ENCODE peak calls at places on chromosomes 2 and 18, in ten cellular contexts. Z is ovary, X is HCT116, B is IMR-90, N is stomach, V is heart left ventricle, L is sigmoid colon, J is K562, Y is HepG2, H is right lobe of liver. S is an unnamed sample.

GRCh38 chr18:73007195-73007934 is 139.6 kb upstream of the NETO1 start:
- DNase-seq in H (no peak), N (no peak), X (no peak), L (no peak), Z (no peak), J (no peak), V (no peak), Y (no peak), B (no peak), S (no peak)

GRCh38 chr18:79742076-79742475 is 55.7 kb upstream of the KCNG2 start:
- DNase-seq in X (no peak), B (no peak), Y (no peak), L (peak; percentile 15), H (no peak), V (no peak), J (no peak), Z (no peak), N (no peak), S (no peak)

GRCh38 chr18:37717098-37717497 is 151.5 kb upstream of the CELF4 start:
- DNase-seq in X (no peak), J (no peak), H (no peak), L (no peak), N (no peak), Z (no peak), B (no peak), Y (no peak), V (no peak), S (no peak)

GRCh38 chr18:29753379-29753778 is 1289.2 kb downstream of the DSC3 start:
- DNase-seq in B (peak; percentile 50), N (no peak), J (no peak), X (no peak), H (no peak), V (no peak), Z (no peak), Y (no peak), L (no peak), S (no peak)

GRCh38 chr2:171086352-171087290 is 74.1 kb downstream of the TLK1 start:
- DNase-seq in L (no peak), Y (peak; percentile 65), V (peak; percentile 18), B (peak; percentile 68), N (peak; percentile 34), X (peak; percentile 19), H (no peak), J (peak; percentile 54), Z (no peak), S (peak; percentile 45)

GRCh38 chr2:29977284-29977683 is 55.9 kb upstream of the ALK start:
- DNase-seq in V (no peak), Z (no peak), B (no peak), H (no peak), Y (no peak), L (no peak), J (no peak), X (no peak), N (no peak), S (no peak)

GRCh38 chr2:113103958-113104627 is 23.3 kb upstream of the IL1RN start:
- DNase-seq in L (no peak), V (no peak), B (no peak), H (no peak), N (no peak), J (no peak), Z (no peak), Y (no peak), X (no peak), S (no peak)

GRCh38 chr2:70946832-70947442 is 11.2 kb downstream of the ATP6V1B1 start:
- DNase-seq in B (peak; percentile 60), V (peak; percentile 29), J (peak; percentile 30), N (peak; percentile 56), X (peak; percentile 47), H (no peak), Z (peak; percentile 39), L (peak; percentile 66), Y (peak; percentile 67), S (peak; percentile 69)

GRCh38 chr2:98702127-98702802 is 28.7 kb downstream of the MGAT4A start:
- DNase-seq in N (peak; percentile 57), X (no peak), L (peak; percentile 64), Z (no peak), V (peak; percentile 50), B (no peak), J (no peak), Y (peak; percentile 91), H (peak; percentile 44), S (peak; percentile 89)

GRCh38 chr2:98701230-98701629 is 29.7 kb downstream of the MGAT4A start:
- DNase-seq in V (no peak), Z (no peak), L (no peak), J (no peak), Y (no peak), B (no peak), X (no peak), N (no peak), H (no peak), S (no peak)

GRCh38 chr2:98703738-98704137 is 27.2 kb downstream of the MGAT4A start:
- DNase-seq in Y (no peak), J (no peak), X (no peak), L (no peak), Z (no peak), B (no peak), H (no peak), V (no peak), N (no peak), S (no peak)

GRCh38 chr2:98704499-98705332 is 26.2 kb downstream of the MGAT4A start:
- DNase-seq in H (no peak), Z (no peak), B (no peak), J (no peak), V (no peak), Y (peak; percentile 79), X (no peak), N (peak; percentile 50), L (no peak), S (peak; percentile 82)

GRCh38 chr2:98702896-98703620 is 27.9 kb downstream of the MGAT4A start:
- DNase-seq in X (no peak), J (no peak), Z (no peak), V (no peak), H (no peak), N (no peak), B (no peak), L (no peak), Y (no peak), S (no peak)
- H3K4me3 ChIP-seq in X (no peak overlapping the region), J (no peak overlapping the region), Z (no peak overlapping the region), V (peak overlapping the region; percentile 1), H (no peak overlapping the region), N (no peak overlapping the region), B (no peak overlapping the region), L (peak overlapping the region; percentile 21), Y (no peak overlapping the region), S (no peak overlapping the region)

GRCh38 chr18:13520306-13520705 is 206.1 kb downstream of the FAM210A start:
- DNase-seq in V (no peak), L (peak; percentile 81), Y (no peak), N (no peak), Z (no peak), X (no peak), B (no peak), H (no peak), J (no peak), S (peak; percentile 67)
- H3K27ac ChIP-seq in V (peak overlapping the region; percentile 67), L (peak overlapping the region; percentile 27), Y (no peak overlapping the region), N (peak overlapping the region; percentile 38), Z (no peak overlapping the region), X (no peak overlapping the region), B (no peak overlapping the region), H (no peak overlapping the region), J (no peak overlapping the region), S (no peak overlapping the region)

DNA sequence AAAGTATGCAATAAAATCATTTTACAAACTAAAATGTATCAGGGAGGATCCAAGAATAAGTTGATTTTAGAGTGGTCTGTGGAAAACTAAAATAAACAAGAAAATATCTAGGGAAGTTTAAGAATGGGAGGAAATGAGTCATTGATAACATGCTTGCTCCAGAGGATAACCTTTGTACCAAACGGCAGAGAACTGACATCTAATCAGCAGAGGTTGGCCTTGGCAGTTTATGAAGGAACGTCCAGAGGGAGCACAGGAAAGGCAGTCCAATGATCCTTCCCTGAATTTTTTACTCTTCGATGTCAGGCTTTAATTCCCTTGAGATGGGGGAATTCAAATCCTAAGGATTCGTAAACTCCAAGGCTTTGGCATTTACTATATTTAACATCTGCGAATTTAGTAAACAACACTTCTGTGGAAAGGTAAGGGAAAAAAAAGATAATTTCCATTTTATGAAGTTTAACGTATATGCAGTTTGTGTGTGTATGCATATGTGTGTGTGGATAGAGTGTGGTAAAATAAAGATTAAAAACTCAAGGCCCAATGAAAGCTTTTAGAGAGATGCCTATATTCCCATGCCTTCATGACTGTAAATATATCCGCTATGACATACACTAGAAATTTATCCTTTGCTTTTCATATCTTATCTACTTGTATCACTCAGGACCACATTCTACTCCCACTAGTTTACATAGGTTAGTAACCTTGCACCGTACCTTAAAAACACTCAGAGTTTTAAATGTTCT is 8.7 kb upstream of the INPP1 start:
- DNase-seq in B (no peak), X (no peak), Y (peak; percentile 96), Z (no peak), N (no peak), J (peak; percentile 16), L (no peak), V (no peak), H (no peak), S (peak; percentile 65)
- TF ChIP-seq POLR2A in B (no peak), X (no peak), Y (peak; percentile 72), Z (no peak), N (no peak), J (peak; percentile 41), L (no peak), V (no peak), H (peak; percentile 76), S (no peak)

GRCh38 chr2:75559633-75560021 is 1.1 kb downstream of the EVA1A start:
- DNase-seq in N (no peak), H (no peak), J (no peak), V (no peak), B (peak; percentile 6), Z (no peak), X (no peak), L (no peak), Y (no peak), S (no peak)
- H3K4me3 ChIP-seq in N (peak overlapping the region; percentile 60), H (peak overlapping the region; percentile 83), J (no peak overlapping the region), V (peak overlapping the region; percentile 64), B (peak overlapping the region; percentile 88), Z (peak overlapping the region; percentile 44), X (peak overlapping the region; percentile 49), L (peak overlapping the region; percentile 49), Y (peak overlapping the region; percentile 84), S (peak overlapping the region; percentile 56)

GRCh38 chr2:25758348-25758747 is 85.0 kb upstream of the DTNB start:
- DNase-seq in H (no peak), N (no peak), Y (no peak), X (no peak), L (no peak), Z (no peak), J (no peak), V (no peak), B (no peak), S (no peak)

GRCh38 chr2:25756444-25757022 is 83.2 kb upstream of the DTNB start:
- DNase-seq in Z (no peak), H (no peak), N (no peak), Y (no peak), L (no peak), X (no peak), B (no peak), J (no peak), V (no peak), S (no peak)

GRCh38 chr2:25760319-25760718 is 86.9 kb upstream of the DTNB start:
- DNase-seq in Z (no peak), V (no peak), H (no peak), J (no peak), B (no peak), X (no peak), N (no peak), Y (no peak), L (no peak), S (no peak)

GRCh38 chr2:25763575-25763974 is 90.2 kb upstream of the DTNB start:
- DNase-seq in Y (no peak), L (no peak), B (no peak), Z (no peak), X (no peak), J (no peak), N (no peak), V (no peak), H (no peak), S (no peak)

GRCh38 chr2:25757906-25758305 is 84.5 kb upstream of the DTNB start:
- DNase-seq in X (no peak), V (no peak), H (no peak), L (no peak), N (no peak), Y (no peak), Z (no peak), B (no peak), J (no peak), S (peak; percentile 17)
- H3K27ac ChIP-seq in X (no peak overlapping the region), V (no peak overlapping the region), H (no peak overlapping the region), L (no peak overlapping the region), N (peak overlapping the region; percentile 10), Y (no peak overlapping the region), Z (no peak overlapping the region), B (no peak overlapping the region), J (no peak overlapping the region), S (no peak overlapping the region)

S was measured in body of pancreas.